ENCODE peak calls at places on chromosomes 6 and 20, in seven cellular contexts. One of them, this sample, is unnamed.

GRCh38 chr6:158706369-158706982 is 56.6 kb downstream of the SYTL3 start:
- DNase-seq in psoas muscle: peak; percentile 65
- DNase-seq in heart right ventricle: peak; percentile 42
- DNase-seq in endodermal cell: peak; percentile 95
- DNase-seq in cardiac fibroblast: peak; percentile 71
- DNase-seq in GM12865: no peak
- DNase-seq in sigmoid colon: peak; percentile 86
- DNase-seq in this sample: peak; percentile 42

GRCh38 chr6:88165877-88166492 is at the start of gene CNR1:
- DNase-seq in psoas muscle: peak; percentile 70
- DNase-seq in heart right ventricle: peak; percentile 53
- DNase-seq in endodermal cell: peak; percentile 84
- DNase-seq in cardiac fibroblast: peak; percentile 65
- DNase-seq in GM12865: peak; percentile 75
- DNase-seq in sigmoid colon: peak; percentile 89
- DNase-seq in this sample: peak; percentile 11

GRCh38 chr6:72245565-72245964 is 359.2 kb downstream of the RIMS1 start:
- DNase-seq in psoas muscle: no peak
- DNase-seq in heart right ventricle: no peak
- DNase-seq in endodermal cell: peak; percentile 64
- DNase-seq in cardiac fibroblast: no peak
- DNase-seq in GM12865: no peak
- DNase-seq in sigmoid colon: no peak
- DNase-seq in this sample: no peak

GRCh38 chr6:142816024-142816423 is 129.0 kb downstream of the HIVEP2 start:
- DNase-seq in psoas muscle: no peak
- DNase-seq in heart right ventricle: no peak
- DNase-seq in endodermal cell: no peak
- DNase-seq in cardiac fibroblast: no peak
- DNase-seq in GM12865: no peak
- DNase-seq in sigmoid colon: no peak
- DNase-seq in this sample: peak; percentile 44

GRCh38 chr20:25148181-25148981 is 47.1 kb upstream of the ENTPD6 start:
- DNase-seq in psoas muscle: peak; percentile 63
- DNase-seq in heart right ventricle: peak; percentile 40
- DNase-seq in endodermal cell: peak; percentile 64
- DNase-seq in cardiac fibroblast: peak; percentile 40
- DNase-seq in GM12865: peak; percentile 16
- DNase-seq in sigmoid colon: peak; percentile 85
- DNase-seq in this sample: peak; percentile 33

GRCh38 chr6:132404736-132405135 is 3.5 kb upstream of the MOXD1 start:
- DNase-seq in psoas muscle: no peak
- DNase-seq in heart right ventricle: no peak
- DNase-seq in endodermal cell: no peak
- DNase-seq in cardiac fibroblast: peak; percentile 22
- DNase-seq in GM12865: no peak
- DNase-seq in sigmoid colon: no peak
- DNase-seq in this sample: no peak

GRCh38 chr20:63625771-63626423 is 1.0 kb downstream of the GMEB2 start:
- DNase-seq in psoas muscle: no peak
- DNase-seq in heart right ventricle: peak; percentile 34
- DNase-seq in endodermal cell: peak; percentile 68
- DNase-seq in cardiac fibroblast: peak; percentile 25
- DNase-seq in GM12865: peak; percentile 76
- DNase-seq in sigmoid colon: no peak
- DNase-seq in this sample: peak; percentile 23

GRCh38 chr6:62441182-62441581 is 155.2 kb upstream of the KHDRBS2 start:
- DNase-seq in psoas muscle: no peak
- DNase-seq in heart right ventricle: no peak
- DNase-seq in endodermal cell: peak; percentile 36
- DNase-seq in cardiac fibroblast: no peak
- DNase-seq in GM12865: no peak
- DNase-seq in sigmoid colon: no peak
- DNase-seq in this sample: no peak

GRCh38 chr6:16081337-16081736 is 47.5 kb upstream of the MYLIP start:
- DNase-seq in psoas muscle: no peak
- DNase-seq in heart right ventricle: no peak
- DNase-seq in endodermal cell: no peak
- DNase-seq in cardiac fibroblast: no peak
- DNase-seq in GM12865: no peak
- DNase-seq in sigmoid colon: no peak
- DNase-seq in this sample: no peak

GRCh38 chr20:51400051-51400926 is 142.2 kb downstream of the NFATC2 start:
- DNase-seq in psoas muscle: no peak
- DNase-seq in heart right ventricle: no peak
- DNase-seq in endodermal cell: no peak
- DNase-seq in cardiac fibroblast: peak; percentile 23
- DNase-seq in GM12865: peak; percentile 93
- DNase-seq in sigmoid colon: no peak
- DNase-seq in this sample: no peak

GRCh38 chr6:51846531-51846930 is 240.9 kb downstream of the PKHD1 start:
- DNase-seq in psoas muscle: no peak
- DNase-seq in heart right ventricle: no peak
- DNase-seq in endodermal cell: no peak
- DNase-seq in cardiac fibroblast: no peak
- DNase-seq in GM12865: no peak
- DNase-seq in sigmoid colon: no peak
- DNase-seq in this sample: no peak

GRCh38 chr20:14208956-14209355 is 128.5 kb downstream of the FLRT3 start:
- DNase-seq in psoas muscle: no peak
- DNase-seq in heart right ventricle: no peak
- DNase-seq in endodermal cell: no peak
- DNase-seq in cardiac fibroblast: no peak
- DNase-seq in GM12865: no peak
- DNase-seq in sigmoid colon: no peak
- DNase-seq in this sample: peak; percentile 23

DNA sequence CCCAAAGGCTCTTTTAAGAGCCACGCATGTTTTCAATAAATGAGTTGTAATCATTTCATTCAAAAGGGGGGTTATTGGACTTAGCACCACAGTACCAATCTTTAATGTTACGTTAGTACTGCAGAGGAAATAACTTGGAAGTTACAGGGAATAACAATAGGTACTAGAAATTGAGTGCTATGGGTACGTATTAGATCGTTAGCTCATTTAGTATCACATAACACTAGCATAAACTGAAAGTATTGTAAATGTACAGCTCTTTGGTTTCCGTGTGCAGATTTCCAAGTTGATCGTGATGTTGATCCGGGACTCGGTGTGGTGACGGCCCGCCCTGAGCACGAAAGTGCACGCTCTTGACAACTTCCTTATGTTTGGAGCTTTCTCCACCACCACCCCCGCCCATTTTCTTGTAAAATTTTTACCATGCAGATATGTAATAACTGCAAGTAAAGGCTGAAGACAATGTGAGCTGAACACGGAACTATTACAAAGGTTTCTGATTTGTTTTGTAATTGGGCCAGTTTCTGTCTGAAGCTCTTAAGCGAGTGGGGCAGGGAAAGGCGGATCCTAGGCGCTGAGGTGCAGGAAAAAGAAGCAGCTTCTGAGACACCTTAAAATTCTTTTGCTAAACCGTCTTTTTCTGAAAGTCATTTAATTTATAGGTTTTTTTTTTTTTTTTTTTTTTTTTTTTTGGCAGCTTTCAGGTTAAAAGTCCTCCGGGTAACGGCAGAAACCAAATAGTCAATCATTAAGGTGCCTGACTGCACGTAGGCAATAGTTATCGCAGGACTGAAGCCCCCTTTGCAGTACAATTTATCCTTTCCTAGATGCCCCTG is 71.6 kb downstream of the HFE start:
- DNase-seq in psoas muscle: peak; percentile 69
- DNase-seq in heart right ventricle: peak; percentile 42
- DNase-seq in endodermal cell: peak; percentile 62
- DNase-seq in cardiac fibroblast: peak; percentile 68
- DNase-seq in GM12865: peak; percentile 85
- DNase-seq in sigmoid colon: peak; percentile 89
- DNase-seq in this sample: peak; percentile 49
- TF ChIP-seq CTCF in psoas muscle: no peak
- TF ChIP-seq CTCF in heart right ventricle: no peak
- TF ChIP-seq CTCF in endodermal cell: no peak
- TF ChIP-seq CTCF in cardiac fibroblast: no peak
- TF ChIP-seq CTCF in GM12865: no peak
- TF ChIP-seq CTCF in sigmoid colon: no peak
- TF ChIP-seq CTCF in this sample: no peak

GRCh38 chr20:1851396-1851795 is 43.8 kb upstream of the SIRPA start:
- DNase-seq in psoas muscle: no peak
- DNase-seq in heart right ventricle: no peak
- DNase-seq in endodermal cell: no peak
- DNase-seq in cardiac fibroblast: no peak
- DNase-seq in GM12865: no peak
- DNase-seq in sigmoid colon: no peak
- DNase-seq in this sample: no peak
- H3K4me3 ChIP-seq in psoas muscle: no peak overlapping the region
- H3K4me3 ChIP-seq in heart right ventricle: no peak overlapping the region
- H3K4me3 ChIP-seq in endodermal cell: no peak overlapping the region
- H3K4me3 ChIP-seq in cardiac fibroblast: no peak overlapping the region
- H3K4me3 ChIP-seq in GM12865: no peak overlapping the region
- H3K4me3 ChIP-seq in sigmoid colon: no peak overlapping the region
- H3K4me3 ChIP-seq in this sample: no peak overlapping the region

GRCh38 chr20:45890997-45891983 is at the start of the genes CTSA and NEURL2:
- DNase-seq in psoas muscle: peak; percentile 97
- DNase-seq in heart right ventricle: peak; percentile 95
- DNase-seq in endodermal cell: peak; percentile 95
- DNase-seq in cardiac fibroblast: peak; percentile 95
- DNase-seq in GM12865: peak; percentile 96
- DNase-seq in sigmoid colon: peak; percentile 98
- DNase-seq in this sample: peak; percentile 92
- TF ChIP-seq CTCF in psoas muscle: no peak
- TF ChIP-seq CTCF in heart right ventricle: no peak
- TF ChIP-seq CTCF in endodermal cell: no peak
- TF ChIP-seq CTCF in cardiac fibroblast: no peak
- TF ChIP-seq CTCF in GM12865: no peak
- TF ChIP-seq CTCF in sigmoid colon: no peak
- TF ChIP-seq CTCF in this sample: no peak

GRCh38 chr20:35436175-35436568 is 1.9 kb downstream of the GDF5 start:
- DNase-seq in psoas muscle: no peak
- DNase-seq in heart right ventricle: no peak
- DNase-seq in endodermal cell: peak; percentile 51
- DNase-seq in cardiac fibroblast: no peak
- DNase-seq in GM12865: no peak
- DNase-seq in sigmoid colon: no peak
- DNase-seq in this sample: no peak

GRCh38 chr20:35432430-35432735 is 5.6 kb downstream of the GDF5 start:
- DNase-seq in psoas muscle: no peak
- DNase-seq in heart right ventricle: no peak
- DNase-seq in endodermal cell: peak; percentile 53
- DNase-seq in cardiac fibroblast: no peak
- DNase-seq in GM12865: no peak
- DNase-seq in sigmoid colon: no peak
- DNase-seq in this sample: no peak

GRCh38 chr20:35433337-35433736 is 4.7 kb downstream of the GDF5 start:
- DNase-seq in psoas muscle: no peak
- DNase-seq in heart right ventricle: no peak
- DNase-seq in endodermal cell: no peak
- DNase-seq in cardiac fibroblast: no peak
- DNase-seq in GM12865: no peak
- DNase-seq in sigmoid colon: no peak
- DNase-seq in this sample: no peak

GRCh38 chr20:35434085-35435005 is 3.7 kb downstream of the GDF5 start:
- DNase-seq in psoas muscle: peak; percentile 74
- DNase-seq in heart right ventricle: peak; percentile 46
- DNase-seq in endodermal cell: no peak
- DNase-seq in cardiac fibroblast: no peak
- DNase-seq in GM12865: no peak
- DNase-seq in sigmoid colon: peak; percentile 73
- DNase-seq in this sample: peak; percentile 29

DNA sequence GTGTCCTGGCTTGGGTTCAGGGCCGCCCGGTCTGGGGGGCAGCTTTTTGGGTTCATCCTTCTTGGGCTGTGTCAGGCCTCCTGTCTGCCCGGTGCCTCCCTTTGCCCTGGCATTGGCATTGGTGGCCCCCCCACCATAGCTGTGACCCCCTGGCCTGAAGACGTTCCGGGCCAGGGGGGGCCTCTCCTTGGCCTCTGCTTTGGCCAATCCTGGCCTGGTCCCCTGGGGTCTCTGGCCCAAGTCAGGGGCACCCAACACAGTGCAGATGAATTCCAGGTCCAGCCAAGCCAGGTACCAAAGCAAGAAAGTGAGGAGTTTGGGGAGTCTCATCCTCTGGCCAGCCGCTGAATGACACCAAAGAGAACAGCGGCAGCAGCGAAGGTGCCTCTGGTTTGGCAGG is 429 bp downstream of the GDF5 start:
- DNase-seq in psoas muscle: no peak
- DNase-seq in heart right ventricle: no peak
- DNase-seq in endodermal cell: no peak
- DNase-seq in cardiac fibroblast: no peak
- DNase-seq in GM12865: no peak
- DNase-seq in sigmoid colon: no peak
- DNase-seq in this sample: no peak
- H3K4me3 ChIP-seq in psoas muscle: peak overlapping the region; percentile 11
- H3K4me3 ChIP-seq in heart right ventricle: no peak overlapping the region
- H3K4me3 ChIP-seq in endodermal cell: no peak overlapping the region
- H3K4me3 ChIP-seq in cardiac fibroblast: peak overlapping the region; percentile 45
- H3K4me3 ChIP-seq in GM12865: no peak overlapping the region
- H3K4me3 ChIP-seq in sigmoid colon: no peak overlapping the region
- H3K4me3 ChIP-seq in this sample: peak overlapping the region; percentile 47

GRCh38 chr6:45922728-45923351 is 92.8 kb downstream of the CLIC5 start:
- DNase-seq in psoas muscle: peak; percentile 79
- DNase-seq in heart right ventricle: peak; percentile 45
- DNase-seq in endodermal cell: peak; percentile 90
- DNase-seq in cardiac fibroblast: peak; percentile 91
- DNase-seq in GM12865: peak; percentile 80
- DNase-seq in sigmoid colon: peak; percentile 87
- DNase-seq in this sample: peak; percentile 88
- TF ChIP-seq CTCF in psoas muscle: peak; percentile 54
- TF ChIP-seq CTCF in heart right ventricle: peak; percentile 60
- TF ChIP-seq CTCF in endodermal cell: peak; percentile 87
- TF ChIP-seq CTCF in cardiac fibroblast: peak; percentile 87
- TF ChIP-seq CTCF in GM12865: peak; percentile 83
- TF ChIP-seq CTCF in sigmoid colon: peak; percentile 41
- TF ChIP-seq CTCF in this sample: peak; percentile 97

GRCh38 chr6:85451586-85452306 is 1.9 kb downstream of the NT5E start:
- DNase-seq in psoas muscle: no peak
- DNase-seq in heart right ventricle: no peak
- DNase-seq in endodermal cell: no peak
- DNase-seq in cardiac fibroblast: no peak
- DNase-seq in GM12865: no peak
- DNase-seq in sigmoid colon: no peak
- DNase-seq in this sample: no peak
- H3K4me3 ChIP-seq in psoas muscle: peak overlapping the region; percentile 69
- H3K4me3 ChIP-seq in heart right ventricle: no peak overlapping the region
- H3K4me3 ChIP-seq in endodermal cell: peak overlapping the region; percentile 15
- H3K4me3 ChIP-seq in cardiac fibroblast: peak overlapping the region; percentile 82
- H3K4me3 ChIP-seq in GM12865: peak overlapping the region; percentile 91
- H3K4me3 ChIP-seq in sigmoid colon: peak overlapping the region; percentile 68
- H3K4me3 ChIP-seq in this sample: peak overlapping the region; percentile 88

GRCh38 chr20:36726168-36726567 is 19.7 kb downstream of the NDRG3 start:
- DNase-seq in psoas muscle: no peak
- DNase-seq in heart right ventricle: no peak
- DNase-seq in endodermal cell: no peak
- DNase-seq in cardiac fibroblast: no peak
- DNase-seq in GM12865: no peak
- DNase-seq in sigmoid colon: no peak
- DNase-seq in this sample: no peak

GRCh38 chr20:36732456-36732855 is 13.4 kb downstream of the NDRG3 start:
- DNase-seq in psoas muscle: no peak
- DNase-seq in heart right ventricle: no peak
- DNase-seq in endodermal cell: no peak
- DNase-seq in cardiac fibroblast: no peak
- DNase-seq in GM12865: no peak
- DNase-seq in sigmoid colon: no peak
- DNase-seq in this sample: no peak

GRCh38 chr20:36728986-36729385 is 16.9 kb downstream of the NDRG3 start:
- DNase-seq in psoas muscle: no peak
- DNase-seq in heart right ventricle: no peak
- DNase-seq in endodermal cell: peak; percentile 64
- DNase-seq in cardiac fibroblast: peak; percentile 26
- DNase-seq in GM12865: peak; percentile 42
- DNase-seq in sigmoid colon: no peak
- DNase-seq in this sample: no peak
- TF ChIP-seq CTCF in psoas muscle: no peak
- TF ChIP-seq CTCF in heart right ventricle: no peak
- TF ChIP-seq CTCF in endodermal cell: peak; percentile 74
- TF ChIP-seq CTCF in cardiac fibroblast: no peak
- TF ChIP-seq CTCF in GM12865: peak; percentile 23
- TF ChIP-seq CTCF in sigmoid colon: no peak
- TF ChIP-seq CTCF in this sample: no peak

This sample was measured in AG10803.